ENCODE peak calls at places on chromosomes 6 and 20, in nine cellular contexts. K, V, L, S, N, M, P, Y and R are unnamed samples.

GRCh38 chr6:168345266-168345665 is 25.7 kb upstream of the DACT2 start:
- DNase-seq in P (no peak), L (no peak), Y (no peak), V (no peak), S (no peak), N (no peak), M (no peak), K (no peak), R (no peak)

GRCh38 chr6:107153061-107153460 is 37.7 kb upstream of the BEND3 start:
- DNase-seq in V (no peak), L (peak), S (no peak), P (no peak), M (no peak), K (no peak), N (no peak), Y (no peak), R (no peak)

GRCh38 chr6:92647630-92648029 is 771.7 kb downstream of the EPHA7 start:
- DNase-seq in S (no peak), M (no peak), P (no peak), N (no peak), Y (no peak), L (peak), V (no peak), K (no peak), R (no peak)

GRCh38 chr6:11931296-11932035 is 80.6 kb upstream of the HIVEP1 start:
- DNase-seq in K (no peak), P (no peak), L (no peak), Y (no peak), S (no peak), V (no peak), N (no peak), M (no peak), R (no peak)

GRCh38 chr6:158000530-158001307 is 19.1 kb downstream of the SYNJ2 start:
- DNase-seq in N (no peak), M (no peak), P (peak), K (no peak), V (no peak), Y (no peak), S (no peak), L (no peak), R (no peak)

GRCh38 chr6:47246556-47246955 is 63.1 kb downstream of the TNFRSF21 start:
- DNase-seq in K (no peak), N (no peak), P (no peak), L (no peak), V (no peak), S (no peak), Y (no peak), M (no peak), R (no peak)

GRCh38 chr6:110523461-110524021 is 47.1 kb upstream of the SLC22A16 start:
- DNase-seq in L (peak), Y (no peak), V (no peak), M (no peak), S (peak), K (no peak), N (no peak), P (no peak), R (no peak)

GRCh38 chr20:43824699-43825402 is 89.8 kb upstream of the TOX2 start:
- DNase-seq in L (peak), P (peak), Y (no peak), N (no peak), S (peak), K (peak), M (no peak), V (peak), R (no peak)

GRCh38 chr20:25464501-25465204 is 57.2 kb downstream of the GINS1 start:
- DNase-seq in Y (no peak), V (no peak), N (no peak), S (no peak), M (no peak), P (peak), L (no peak), K (no peak), R (no peak)